ENCODE peak calls at places on chromosomes 4 and X, in ten cellular contexts. C is brain microvascular endothelial cell, M is colonic mucosa, L is WTC11, E is cardiac fibroblast, S is kidney epithelial cell, B is GM20000, R is endothelial cell, W is neural crest cell, H is H9. I is an unnamed sample.

GRCh38 chr4:185039508-185040273 is 21.4 kb downstream of the HELT start:
- DNase-seq in C (peak), M (peak), L (no peak), E (peak), S (peak), B (peak), R (peak), W (peak), H (peak), I (peak)

GRCh38 chr4:47032405-47033106 is 1.2 kb downstream of the GABRB1 start:
- DNase-seq in C (peak), M (peak), L (peak), E (peak), S (peak), B (peak), R (peak), W (peak), H (peak), I (peak)

GRCh38 chr4:6886886-6887285 is 22.7 kb upstream of the TBC1D14 start:
- DNase-seq in C (no peak), M (no peak), L (no peak), E (no peak), S (no peak), B (no peak), R (no peak), W (no peak), H (no peak), I (no peak)

GRCh38 chrX:11532291-11533075 is 133.2 kb downstream of the ARHGAP6 start:
- DNase-seq in C (no peak), M (no peak), L (peak), E (no peak), S (no peak), B (no peak), R (no peak), W (no peak), H (peak), I (no peak)

GRCh38 chr4:57639566-57640328 is 529.6 kb upstream of the IGFBP7 start:
- DNase-seq in C (no peak), M (peak), L (peak), E (no peak), S (peak), B (no peak), R (no peak), W (no peak), H (peak), I (no peak)

GRCh38 chrX:129771266-129771995 is 8.3 kb upstream of the SASH3 start:
- DNase-seq in C (no peak), M (no peak), L (no peak), E (no peak), S (no peak), B (no peak), R (no peak), W (no peak), H (no peak), I (no peak)

GRCh38 chr4:133186210-133186609 is 37.1 kb downstream of the PCDH10 start:
- DNase-seq in C (no peak), M (no peak), L (no peak), E (peak), S (no peak), B (no peak), R (no peak), W (no peak), H (no peak), I (no peak)

GRCh38 chr4:102675142-102675541 is 85.6 kb downstream of the MANBA start:
- DNase-seq in C (peak), M (no peak), L (no peak), E (peak), S (no peak), B (no peak), R (no peak), W (no peak), H (no peak), I (no peak)

GRCh38 chrX:10855845-10856244 is 235.5 kb upstream of the MID1 start:
- DNase-seq in C (no peak), M (no peak), L (no peak), E (no peak), S (no peak), B (no peak), R (no peak), W (no peak), H (no peak), I (no peak)

GRCh38 chr4:16169491-16169890 is 56.8 kb downstream of the TAPT1 start:
- DNase-seq in C (no peak), M (no peak), L (no peak), E (no peak), S (no peak), B (no peak), R (no peak), W (no peak), H (no peak), I (no peak)

GRCh38 chr4:157992038-157992706 is 180.7 kb downstream of the GASK1B start:
- DNase-seq in C (peak), M (peak), L (no peak), E (peak), S (no peak), B (peak), R (peak), W (peak), H (no peak), I (peak)

GRCh38 chr4:56971383-56971782 is 6.0 kb downstream of the NOA1 start:
- DNase-seq in C (no peak), M (no peak), L (no peak), E (no peak), S (no peak), B (no peak), R (no peak), W (no peak), H (no peak), I (no peak)

GRCh38 chrX:65644621-65645287 is 22.7 kb upstream of the MSN start:
- DNase-seq in C (peak), M (peak), L (no peak), E (peak), S (no peak), B (no peak), R (no peak), W (no peak), H (peak), I (no peak)

GRCh38 chrX:40008841-40009461 is 88.8 kb downstream of the BCOR start:
- DNase-seq in C (no peak), M (no peak), L (peak), E (peak), S (no peak), B (no peak), R (no peak), W (no peak), H (peak), I (no peak)

GRCh38 chrX:103629295-103630170 is 758 bp downstream of the TCEAL1 start:
- DNase-seq in C (peak), M (peak), L (peak), E (peak), S (no peak), B (peak), R (peak), W (peak), H (peak), I (peak)

GRCh38 chr4:121411151-121411744 is 30.4 kb upstream of the QRFPR start:
- DNase-seq in C (no peak), M (no peak), L (no peak), E (no peak), S (no peak), B (no peak), R (no peak), W (no peak), H (peak), I (no peak)

GRCh38 chr4:124937993-124938392 is 225.5 kb upstream of the ANKRD50 start:
- DNase-seq in C (no peak), M (no peak), L (no peak), E (no peak), S (no peak), B (no peak), R (no peak), W (no peak), H (no peak), I (no peak)

GRCh38 chrX:150352114-150352513 is 11.0 kb upstream of the MAMLD1 start:
- DNase-seq in C (no peak), M (no peak), L (no peak), E (peak), S (no peak), B (no peak), R (no peak), W (no peak), H (no peak), I (no peak)

GRCh38 chr4:37995981-37996770 is 36.0 kb downstream of the PTTG2 start:
- DNase-seq in C (no peak), M (no peak), L (no peak), E (no peak), S (no peak), B (no peak), R (no peak), W (no peak), H (no peak), I (no peak)

GRCh38 chrX:80285131-80285773 is 135.0 kb upstream of the TENT5D start:
- DNase-seq in C (no peak), M (peak), L (peak), E (peak), S (no peak), B (peak), R (peak), W (peak), H (peak), I (peak)

GRCh38 chr4:38461342-38461741 is 202.7 kb upstream of the KLF3 start:
- DNase-seq in C (no peak), M (no peak), L (no peak), E (peak), S (no peak), B (no peak), R (no peak), W (no peak), H (no peak), I (no peak)

GRCh38 chrX:20742106-20742505 is 475.4 kb upstream of the RPS6KA3 start:
- DNase-seq in C (no peak), M (no peak), L (no peak), E (no peak), S (no peak), B (no peak), R (no peak), W (no peak), H (no peak), I (no peak)

GRCh38 chr4:2337131-2337723 is 75.3 kb upstream of the MXD4 start:
- DNase-seq in C (no peak), M (no peak), L (no peak), E (no peak), S (no peak), B (peak), R (peak), W (no peak), H (no peak), I (no peak)

GRCh38 chr4:19735012-19735411 is 516.7 kb upstream of the SLIT2 start:
- DNase-seq in C (no peak), M (no peak), L (no peak), E (peak), S (no peak), B (no peak), R (no peak), W (no peak), H (no peak), I (no peak)

GRCh38 chr4:53693408-53693807 is 102.1 kb upstream of the LNX1 start:
- DNase-seq in C (no peak), M (no peak), L (no peak), E (no peak), S (no peak), B (no peak), R (no peak), W (no peak), H (no peak), I (no peak)

GRCh38 chrX:128106630-128107029 is 54.4 kb upstream of the ACTRT1 start:
- DNase-seq in C (no peak), M (no peak), L (peak), E (peak), S (no peak), B (no peak), R (peak), W (peak), H (peak), I (no peak)

GRCh38 chrX:140057001-140057411 is 91.7 kb upstream of the CXorf66 start:
- DNase-seq in C (peak), M (peak), L (peak), E (peak), S (peak), B (peak), R (peak), W (peak), H (peak), I (peak)

GRCh38 chrX:39757971-39758370 is 339.8 kb downstream of the BCOR start:
- DNase-seq in C (no peak), M (no peak), L (no peak), E (peak), S (no peak), B (no peak), R (no peak), W (no peak), H (no peak), I (no peak)

GRCh38 chr4:78749972-78750727 is 26.0 kb upstream of the BMP2K start:
- DNase-seq in C (no peak), M (no peak), L (no peak), E (peak), S (no peak), B (peak), R (no peak), W (no peak), H (no peak), I (peak)

GRCh38 chrX:82676386-82676785 is 831.7 kb upstream of the POU3F4 start:
- DNase-seq in C (no peak), M (no peak), L (no peak), E (peak), S (no peak), B (no peak), R (no peak), W (no peak), H (no peak), I (no peak)

GRCh38 chr4:144658908-144659307 is 13.0 kb downstream of the HHIP start:
- DNase-seq in C (no peak), M (no peak), L (no peak), E (peak), S (no peak), B (no peak), R (no peak), W (no peak), H (no peak), I (no peak)

GRCh38 chrX:68659385-68659784 is 11.9 kb downstream of the STARD8 start:
- DNase-seq in C (no peak), M (no peak), L (no peak), E (no peak), S (no peak), B (no peak), R (no peak), W (no peak), H (no peak), I (no peak)

GRCh38 chr4:119304431-119304830 is 17.5 kb downstream of the FABP2 start:
- DNase-seq in C (no peak), M (no peak), L (no peak), E (no peak), S (no peak), B (no peak), R (no peak), W (no peak), H (no peak), I (no peak)

GRCh38 chrX:38595801-38596200 is 34.5 kb downstream of the TSPAN7 start:
- DNase-seq in C (no peak), M (no peak), L (no peak), E (no peak), S (no peak), B (no peak), R (no peak), W (no peak), H (no peak), I (no peak)

GRCh38 chrX:74422029-74422352 is 698 bp downstream of the SLC16A2 start:
- DNase-seq in C (no peak), M (no peak), L (no peak), E (no peak), S (no peak), B (no peak), R (no peak), W (no peak), H (no peak), I (no peak)

GRCh38 chrX:74421181-74422028 is at the start of gene SLC16A2:
- DNase-seq in C (peak), M (peak), L (peak), E (peak), S (peak), B (peak), R (peak), W (peak), H (peak), I (peak)

GRCh38 chrX:74420194-74421035 is 878 bp upstream of the SLC16A2 start:
- DNase-seq in C (peak), M (peak), L (peak), E (peak), S (no peak), B (peak), R (peak), W (peak), H (peak), I (no peak)

GRCh38 chrX:74423289-74423985 is 2.1 kb downstream of the SLC16A2 start:
- DNase-seq in C (no peak), M (no peak), L (no peak), E (no peak), S (no peak), B (no peak), R (no peak), W (no peak), H (peak), I (no peak)

DNA sequence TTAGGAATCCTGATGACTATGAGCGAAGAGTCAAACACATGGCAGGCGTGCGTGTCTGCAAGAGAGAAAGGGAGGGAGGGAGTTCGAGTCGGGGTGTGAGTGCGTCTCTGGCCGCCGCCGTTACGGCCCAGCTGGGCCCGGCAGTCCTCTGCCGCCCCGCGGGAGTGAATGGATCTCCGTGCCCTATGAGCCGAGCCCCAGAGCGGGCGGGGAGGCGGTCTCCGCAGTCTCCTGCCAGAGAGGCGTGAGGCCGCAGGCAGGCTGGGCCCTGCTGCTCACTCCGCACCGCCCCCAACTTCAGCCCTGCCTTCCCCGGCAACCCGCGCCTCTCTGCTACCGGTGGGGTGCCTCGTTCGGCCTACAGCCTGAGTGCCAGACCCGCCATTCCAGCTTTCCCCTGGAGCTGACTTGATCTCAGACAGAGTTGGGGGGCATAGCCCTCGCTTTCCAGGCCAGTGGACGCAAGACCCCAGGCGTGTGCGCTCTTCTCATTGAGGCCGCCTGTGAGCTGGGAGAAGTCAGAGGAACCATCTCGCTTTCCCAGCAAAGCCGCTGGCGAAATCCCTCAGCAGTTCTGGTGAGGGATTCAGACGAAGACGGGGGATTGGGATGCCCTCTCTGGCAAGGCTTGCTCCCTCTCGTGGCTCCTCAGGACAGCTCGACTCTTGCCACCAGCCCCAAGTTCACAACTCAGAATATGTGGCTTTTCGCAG is 1.4 kb downstream of the SLC16A2 start:
- DNase-seq in C (peak), M (peak), L (peak), E (peak), S (no peak), B (peak), R (peak), W (peak), H (peak), I (peak)
- TF ChIP-seq CTCF in C (peak), M (no peak), L (no peak), E (no peak), S (peak), B (no peak), R (no peak), W (peak), H (peak), I (no peak)

DNA sequence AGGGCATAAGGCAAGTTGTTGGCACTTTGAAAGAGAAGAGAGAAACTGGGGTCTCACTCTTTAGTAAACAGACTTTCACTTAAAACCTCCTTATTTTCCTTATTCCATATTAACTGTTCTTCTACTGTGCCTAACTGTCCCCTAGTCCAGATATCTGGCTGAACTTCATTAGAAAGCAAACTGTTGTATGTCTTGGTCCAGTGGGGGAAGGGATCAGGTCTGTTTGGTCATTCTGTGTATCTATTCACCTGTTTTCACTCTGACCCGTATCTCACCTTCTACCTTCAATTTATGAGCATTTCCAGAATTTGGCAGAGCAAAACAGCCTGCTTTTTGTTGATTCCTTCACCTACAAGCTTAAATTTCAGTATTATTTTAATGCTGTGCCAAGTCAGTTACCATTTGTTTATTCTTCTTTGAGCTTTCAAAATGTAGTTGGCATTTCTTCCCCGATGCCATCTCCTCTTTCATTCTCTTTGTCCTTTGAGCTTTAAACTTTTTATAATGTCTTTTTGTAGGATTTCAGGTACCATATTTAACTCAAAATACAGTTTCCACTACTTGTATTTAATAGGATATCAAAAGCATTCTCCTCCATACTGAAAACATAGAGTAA is 188.6 kb upstream of the PPARGC1A start:
- DNase-seq in C (no peak), M (no peak), L (no peak), E (no peak), S (no peak), B (no peak), R (no peak), W (no peak), H (no peak), I (no peak)
- TF ChIP-seq CTCF in C (no peak), M (no peak), L (no peak), E (no peak), S (no peak), B (no peak), R (no peak), W (no peak), H (no peak), I (no peak)

GRCh38 chrX:105975382-105975781 is 63.1 kb downstream of the SERPINA7 start:
- DNase-seq in C (no peak), M (no peak), L (no peak), E (peak), S (no peak), B (no peak), R (no peak), W (no peak), H (no peak), I (no peak)
- TF ChIP-seq CTCF in C (peak), M (no peak), L (no peak), E (no peak), S (no peak), B (no peak), R (no peak), W (peak), H (peak), I (no peak)

GRCh38 chrX:95071052-95071451 is 1397.0 kb downstream of the FAM133A start:
- DNase-seq in C (no peak), M (no peak), L (no peak), E (peak), S (no peak), B (no peak), R (no peak), W (no peak), H (no peak), I (no peak)

GRCh38 chrX:95071621-95072020 is 1397.6 kb downstream of the FAM133A start:
- DNase-seq in C (no peak), M (no peak), L (no peak), E (no peak), S (no peak), B (no peak), R (no peak), W (no peak), H (no peak), I (no peak)

GRCh38 chrX:95076449-95076848 is 1402.4 kb downstream of the FAM133A start:
- DNase-seq in C (peak), M (no peak), L (no peak), E (peak), S (no peak), B (no peak), R (peak), W (peak), H (no peak), I (no peak)
- TF ChIP-seq CTCF in C (peak), M (peak), L (peak), E (peak), S (peak), B (peak), R (peak), W (peak), H (peak), I (peak)

GRCh38 chrX:144896323-144896722 is 351.0 kb upstream of the SPANXN1 start:
- DNase-seq in C (no peak), M (no peak), L (no peak), E (peak), S (no peak), B (no peak), R (no peak), W (no peak), H (no peak), I (no peak)
- TF ChIP-seq CTCF in C (peak), M (no peak), L (no peak), E (peak), S (no peak), B (no peak), R (no peak), W (peak), H (peak), I (no peak)

DNA sequence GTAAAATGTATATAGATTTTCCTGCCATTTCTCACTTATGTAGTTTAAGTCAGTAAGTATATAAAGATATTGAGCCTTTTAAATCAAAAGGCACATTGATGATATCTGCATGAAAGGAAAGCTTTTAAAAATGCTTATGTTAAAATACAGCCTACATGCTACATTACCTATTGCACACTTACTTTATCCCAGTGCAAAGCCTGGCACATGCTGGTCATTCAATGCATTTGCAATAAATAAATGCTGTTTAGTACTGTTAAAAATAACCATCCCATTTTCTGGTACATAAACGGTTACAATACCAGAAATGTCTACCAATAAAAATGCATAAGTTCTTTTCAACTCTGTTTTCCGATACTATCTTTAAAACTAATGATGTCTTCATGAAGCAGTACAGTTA is 22.1 kb upstream of the SPATA4 start:
- DNase-seq in C (no peak), M (no peak), L (no peak), E (no peak), S (no peak), B (no peak), R (no peak), W (no peak), H (no peak), I (no peak)
- TF ChIP-seq CTCF in C (no peak), M (no peak), L (no peak), E (no peak), S (no peak), B (no peak), R (no peak), W (no peak), H (no peak), I (peak)